ENCODE peak calls at places on chromosome 21, in seven cellular contexts. I is mesendoderm, W is H9, B is neuronal stem cell, T is IMR-90, M is mesenchymal stem cell, V is H1. G is an unnamed sample.

GRCh38 chr21:25461730-25462129 is 145.6 kb downstream of the MRPL39 start:
- DNase-seq in I (no peak), W (no peak), B (no peak), T (peak), M (no peak), V (no peak), G (no peak)

GRCh38 chr21:45421071-45421845 is 16.3 kb downstream of the COL18A1 start:
- DNase-seq in I (no peak), W (no peak), B (no peak), T (no peak), M (no peak), V (no peak), G (no peak)

GRCh38 chr21:26843912-26844257 is 1.3 kb downstream of the ADAMTS1 start:
- DNase-seq in I (no peak), W (no peak), B (peak), T (peak), M (peak), V (no peak), G (no peak)

GRCh38 chr21:46145840-46146691 is 9.3 kb downstream of the FTCD start:
- DNase-seq in I (no peak), W (no peak), B (no peak), T (no peak), M (no peak), V (no peak), G (no peak)

GRCh38 chr21:15212214-15212613 is 147.4 kb upstream of the NRIP1 start:
- DNase-seq in I (no peak), W (no peak), B (no peak), T (no peak), M (no peak), V (no peak), G (no peak)

GRCh38 chr21:33754493-33754892 is 112.2 kb downstream of the ITSN1 start:
- DNase-seq in I (no peak), W (no peak), B (no peak), T (no peak), M (no peak), V (no peak), G (no peak)

GRCh38 chr21:45396620-45396995 is 8.4 kb upstream of the COL18A1 start:
- DNase-seq in I (no peak), W (no peak), B (no peak), T (no peak), M (no peak), V (no peak), G (no peak)

GRCh38 chr21:38448619-38449186 is 49.6 kb downstream of the ERG start:
- DNase-seq in I (peak), W (peak), B (peak), T (no peak), M (no peak), V (no peak), G (no peak)

GRCh38 chr21:46081022-46081861 is 16.7 kb upstream of the COL6A2 start:
- DNase-seq in I (no peak), W (peak), B (no peak), T (no peak), M (no peak), V (no peak), G (peak)

GRCh38 chr21:41258617-41259016 is 58.0 kb upstream of the FAM3B start:
- DNase-seq in I (no peak), W (no peak), B (no peak), T (peak), M (no peak), V (no peak), G (no peak)

GRCh38 chr21:45454924-45455315 is 50.0 kb downstream of the COL18A1 start:
- DNase-seq in I (no peak), W (no peak), B (no peak), T (no peak), M (no peak), V (no peak), G (peak)

GRCh38 chr21:29394051-29394450 is 95.3 kb downstream of the BACH1 start:
- DNase-seq in I (no peak), W (no peak), B (no peak), T (peak), M (no peak), V (no peak), G (no peak)

GRCh38 chr21:44505673-44506278 is 34.2 kb downstream of the KRTAP10-1 start:
- DNase-seq in I (no peak), W (no peak), B (no peak), T (no peak), M (no peak), V (no peak), G (no peak)

GRCh38 chr21:43811262-43812105 is 22.1 kb downstream of the RRP1 start:
- DNase-seq in I (no peak), W (no peak), B (no peak), T (no peak), M (no peak), V (no peak), G (no peak)

GRCh38 chr21:45853703-45854342 is 127.7 kb upstream of the COL6A1 start:
- DNase-seq in I (no peak), W (peak), B (no peak), T (no peak), M (no peak), V (no peak), G (no peak)

DNA sequence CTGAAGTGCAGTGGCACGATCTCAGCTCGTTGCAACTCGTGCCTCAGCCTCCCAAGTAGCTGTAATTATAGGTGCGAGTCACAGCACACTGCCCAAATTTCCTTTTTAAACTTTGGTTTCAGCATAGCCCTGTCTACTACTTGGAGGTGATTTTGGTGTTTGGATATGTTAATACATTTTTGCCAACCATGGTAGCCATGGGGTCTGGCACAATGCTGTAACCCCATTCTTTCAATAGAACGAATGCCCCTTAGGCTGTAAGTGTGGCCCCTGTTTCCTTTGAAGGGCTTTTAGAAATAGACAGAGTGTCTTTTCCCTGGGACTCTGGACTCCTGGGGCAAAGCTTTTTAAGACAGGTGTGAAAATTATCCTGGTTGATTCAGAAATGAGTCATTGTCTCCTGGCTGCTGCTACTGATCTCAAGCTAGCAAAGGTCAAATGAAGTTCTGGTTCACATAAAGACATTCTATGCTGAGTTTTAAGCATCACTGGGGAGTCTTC is 141.1 kb upstream of the RUNX1 start:
- DNase-seq in I (peak), W (no peak), B (no peak), T (peak), M (peak), V (no peak), G (no peak)
- H3K9ac ChIP-seq in I (no peak), W (no peak), B (no peak), T (no peak), M (no peak), V (no peak), G (no peak)

GRCh38 chr21:19874521-19874920 is 1123.7 kb upstream of the NCAM2 start:
- DNase-seq in I (no peak), W (no peak), B (no peak), T (no peak), M (no peak), V (no peak), G (no peak)

DNA sequence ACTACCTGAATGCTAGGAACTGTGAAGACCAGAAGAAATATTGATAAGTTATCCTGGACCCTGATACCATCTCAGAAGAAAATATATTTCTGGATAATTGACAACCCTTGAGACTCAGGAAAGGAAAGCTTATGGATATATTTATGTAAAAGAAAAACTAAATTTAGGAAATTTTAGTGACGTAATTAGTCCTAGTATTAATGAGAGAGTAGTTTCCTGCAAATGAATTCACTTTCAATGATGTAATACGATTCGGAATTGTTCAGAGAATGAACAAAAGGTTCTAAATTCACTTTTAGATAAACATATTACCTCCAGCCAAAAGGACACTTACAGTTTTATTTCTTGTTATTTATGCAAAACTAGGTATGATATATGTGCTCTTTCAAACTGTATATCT is 1120.1 kb upstream of the NCAM2 start:
- DNase-seq in I (no peak), W (no peak), B (no peak), T (no peak), M (no peak), V (no peak), G (no peak)
- H3K4ac ChIP-seq in I (no peak), W (no peak), B (no peak), T (no peak), M (no peak), V (no peak), G (no peak)

GRCh38 chr21:31941694-31942093 is 68.9 kb downstream of the HUNK start:
- DNase-seq in I (no peak), W (no peak), B (no peak), T (no peak), M (no peak), V (no peak), G (no peak)
- H2BK120ac ChIP-seq in I (no peak), W (no peak), B (no peak), T (no peak), M (no peak), V (no peak), G (no peak)

GRCh38 chr21:36851121-36851520 is 115.3 kb downstream of the HLCS start:
- DNase-seq in I (no peak), W (no peak), B (no peak), T (no peak), M (no peak), V (no peak), G (no peak)

GRCh38 chr21:36849461-36849860 is 117.0 kb downstream of the HLCS start:
- DNase-seq in I (no peak), W (no peak), B (no peak), T (no peak), M (no peak), V (no peak), G (no peak)

GRCh38 chr21:36850372-36850771 is 116.1 kb downstream of the HLCS start:
- DNase-seq in I (no peak), W (no peak), B (no peak), T (no peak), M (no peak), V (no peak), G (no peak)

GRCh38 chr21:36847189-36847588 is 119.3 kb downstream of the HLCS start:
- DNase-seq in I (peak), W (no peak), B (no peak), T (peak), M (peak), V (no peak), G (peak)

GRCh38 chr21:36848875-36849274 is 117.6 kb downstream of the HLCS start:
- DNase-seq in I (no peak), W (no peak), B (no peak), T (no peak), M (no peak), V (no peak), G (no peak)
- H3K9ac ChIP-seq in I (no peak), W (no peak), B (no peak), T (no peak), M (no peak), V (no peak), G (no peak)

G was measured in trophoblast cell.